ENCODE peak calls at places on chromosomes 7 and 10, in nine cellular contexts. N is HepG2, C is IMR-90, P is left ventricle myocardium inferior, E is right cardiac atrium, K is sigmoid colon, H is kidney, J is adrenal gland, V is pancreas. D is an unnamed sample. For H3K4me1, the result is how much of the 10 kb centered on the place peaks cover.

GRCh38 chr7:128427289-128427891 is 17.6 kb upstream of the IMPDH1 start:
- DNase-seq in N (peak), C (peak), P (no peak), E (no peak), K (no peak), H (no peak), J (peak), V (no peak), D (no peak)

GRCh38 chr7:94031865-94032264 is 27.7 kb upstream of the BET1 start:
- DNase-seq in N (no peak), C (no peak), P (no peak), E (no peak), K (no peak), H (no peak), J (no peak), V (no peak), D (no peak)

GRCh38 chr10:9305018-9305655 is 1250.6 kb downstream of the GATA3 start:
- DNase-seq in N (peak), C (peak), P (no peak), E (no peak), K (no peak), H (no peak), J (no peak), V (no peak), D (no peak)

GRCh38 chr10:91605968-91606367 is 26.9 kb downstream of the PPP1R3C start:
- DNase-seq in N (no peak), C (no peak), P (no peak), E (no peak), K (no peak), H (no peak), J (no peak), V (no peak), D (no peak)

GRCh38 chr10:97949462-97949861 is 81.0 kb downstream of the CRTAC1 start:
- DNase-seq in N (no peak), C (no peak), P (no peak), E (no peak), K (no peak), H (no peak), J (no peak), V (no peak), D (no peak)

GRCh38 chr10:121804460-121804859 is 123.4 kb downstream of the ATE1 start:
- DNase-seq in N (no peak), C (peak), P (no peak), E (no peak), K (no peak), H (no peak), J (no peak), V (no peak), D (no peak)

GRCh38 chr7:36285276-36285675 is 104.4 kb upstream of the ANLN start:
- DNase-seq in N (no peak), C (no peak), P (no peak), E (no peak), K (peak), H (no peak), J (no peak), V (no peak), D (no peak)

GRCh38 chr10:49037187-49037586 is 78.1 kb downstream of the VSTM4 start:
- DNase-seq in N (no peak), C (peak), P (no peak), E (no peak), K (no peak), H (no peak), J (no peak), V (no peak), D (no peak)

GRCh38 chr10:112269266-112269665 is 13.9 kb upstream of the TECTB start:
- DNase-seq in N (no peak), C (peak), P (no peak), E (no peak), K (no peak), H (no peak), J (no peak), V (no peak), D (no peak)

GRCh38 chr7:105849122-105849855 is 27.1 kb downstream of the ATXN7L1 start:
- DNase-seq in N (peak), C (no peak), P (no peak), E (no peak), K (no peak), H (no peak), J (no peak), V (no peak), D (no peak)

GRCh38 chr7:157856873-157857577 is 520.2 kb downstream of the DNAJB6 start:
- DNase-seq in N (no peak), C (no peak), P (peak), E (no peak), K (no peak), H (no peak), J (no peak), V (no peak), D (no peak)

GRCh38 chr7:121431996-121432395 is 35.9 kb upstream of the FAM3C start:
- DNase-seq in N (no peak), C (no peak), P (no peak), E (no peak), K (no peak), H (no peak), J (no peak), V (no peak), D (no peak)

GRCh38 chr10:48302515-48303476 is 3.7 kb upstream of the MAPK8 start:
- DNase-seq in N (no peak), C (no peak), P (no peak), E (no peak), K (no peak), H (no peak), J (no peak), V (no peak), D (no peak)

GRCh38 chr7:79298145-79298760 is 155.2 kb downstream of the MAGI2 start:
- DNase-seq in N (peak), C (peak), P (no peak), E (no peak), K (no peak), H (no peak), J (peak), V (no peak), D (no peak)

GRCh38 chr10:82164333-82164732 is 289.3 kb downstream of the NRG3 start:
- DNase-seq in N (no peak), C (no peak), P (no peak), E (no peak), K (no peak), H (no peak), J (no peak), V (no peak), D (no peak)

GRCh38 chr10:132654708-132655661 is 117.4 kb downstream of the INPP5A start:
- DNase-seq in N (peak), C (peak), P (peak), E (peak), K (no peak), H (peak), J (peak), V (peak), D (peak)

GRCh38 chr7:39333701-39334100 is 232.5 kb upstream of the YAE1 start:
- DNase-seq in N (no peak), C (no peak), P (no peak), E (no peak), K (no peak), H (no peak), J (no peak), V (no peak), D (no peak)

GRCh38 chr7:100546868-100547800 is 8.1 kb downstream of the AGFG2 start:
- DNase-seq in N (no peak), C (no peak), P (no peak), E (no peak), K (no peak), H (no peak), J (no peak), V (no peak), D (no peak)

GRCh38 chr7:157854066-157854891 is 517.5 kb downstream of the DNAJB6 start:
- DNase-seq in N (peak), C (no peak), P (peak), E (peak), K (peak), H (peak), J (peak), V (no peak), D (peak)

GRCh38 chr7:40331915-40332314 is 197.1 kb downstream of the SUGCT start:
- DNase-seq in N (no peak), C (peak), P (no peak), E (no peak), K (no peak), H (no peak), J (no peak), V (no peak), D (no peak)

GRCh38 chr7:23298141-23298851 is 843 bp upstream of the MALSU1 start:
- DNase-seq in N (peak), C (peak), P (no peak), E (no peak), K (no peak), H (no peak), J (no peak), V (no peak), D (no peak)

GRCh38 chr10:23439920-23440875 is 1.3 kb downstream of the OTUD1 start:
- DNase-seq in N (no peak), C (peak), P (peak), E (peak), K (peak), H (peak), J (peak), V (peak), D (peak)

GRCh38 chr10:5632430-5632829 is 34.0 kb downstream of the ASB13 start:
- DNase-seq in N (peak), C (no peak), P (no peak), E (no peak), K (no peak), H (peak), J (peak), V (peak), D (peak)

GRCh38 chr10:55410415-55410885 is 609.4 kb upstream of the PCDH15 start:
- DNase-seq in N (no peak), C (no peak), P (peak), E (peak), K (no peak), H (no peak), J (peak), V (no peak), D (no peak)

GRCh38 chr10:118374404-118374803 is 32.3 kb upstream of the FAM204A start:
- DNase-seq in N (no peak), C (no peak), P (no peak), E (no peak), K (no peak), H (no peak), J (no peak), V (no peak), D (no peak)

GRCh38 chr10:50991496-50992355 is 82.6 kb upstream of the PRKG1 start:
- DNase-seq in N (no peak), C (peak), P (peak), E (peak), K (peak), H (peak), J (peak), V (peak), D (peak)

GRCh38 chr10:77911535-77912123 is 14.9 kb downstream of the DLG5 start:
- DNase-seq in N (peak), C (peak), P (no peak), E (no peak), K (no peak), H (no peak), J (peak), V (no peak), D (no peak)

GRCh38 chr7:22801907-22802306 is 20.7 kb downstream of the TOMM7 start:
- DNase-seq in N (peak), C (no peak), P (no peak), E (no peak), K (no peak), H (no peak), J (no peak), V (no peak), D (no peak)

GRCh38 chr7:6437251-6437650 is 10.5 kb downstream of the DAGLB start:
- DNase-seq in N (peak), C (no peak), P (no peak), E (no peak), K (no peak), H (no peak), J (no peak), V (no peak), D (no peak)

GRCh38 chr7:142010952-142011548 is 15.4 kb downstream of the MGAM start:
- DNase-seq in N (no peak), C (no peak), P (no peak), E (no peak), K (no peak), H (no peak), J (no peak), V (no peak), D (no peak)

GRCh38 chr10:119205926-119206602 is 1.3 kb upstream of the GRK5 start:
- DNase-seq in N (peak), C (no peak), P (peak), E (peak), K (peak), H (peak), J (peak), V (peak), D (peak)

GRCh38 chr10:61778137-61778536 is 115.4 kb downstream of the CABCOCO1 start:
- DNase-seq in N (no peak), C (no peak), P (no peak), E (no peak), K (no peak), H (no peak), J (no peak), V (no peak), D (no peak)

GRCh38 chr10:79322616-79323566 is 24.4 kb upstream of the PPIF start:
- DNase-seq in N (no peak), C (peak), P (no peak), E (peak), K (peak), H (peak), J (peak), V (peak), D (peak)

GRCh38 chr10:48400129-48400849 is 93.8 kb downstream of the MAPK8 start:
- DNase-seq in N (no peak), C (peak), P (no peak), E (no peak), K (no peak), H (no peak), J (no peak), V (no peak), D (no peak)

GRCh38 chr10:33661580-33662269 is 327.3 kb upstream of the NRP1 start:
- DNase-seq in N (peak), C (no peak), P (peak), E (peak), K (peak), H (peak), J (peak), V (peak), D (peak)

GRCh38 chr7:23356726-23357125 is 57.6 kb downstream of the MALSU1 start:
- DNase-seq in N (no peak), C (no peak), P (no peak), E (no peak), K (no peak), H (no peak), J (no peak), V (no peak), D (no peak)

GRCh38 chr7:91265693-91266066 is 1.4 kb downstream of the FZD1 start:
- DNase-seq in N (no peak), C (no peak), P (no peak), E (peak), K (peak), H (peak), J (peak), V (peak), D (peak)

GRCh38 chr7:24587853-24588252 is 14.6 kb downstream of the PALS2 start:
- DNase-seq in N (peak), C (no peak), P (no peak), E (no peak), K (no peak), H (no peak), J (no peak), V (no peak), D (no peak)
- H3K4me1 ChIP-seq in N (under half), C (under half), P (under half), E (under half), K (under half), H (under half), J (under half), V (under half), D (under half)

DNA sequence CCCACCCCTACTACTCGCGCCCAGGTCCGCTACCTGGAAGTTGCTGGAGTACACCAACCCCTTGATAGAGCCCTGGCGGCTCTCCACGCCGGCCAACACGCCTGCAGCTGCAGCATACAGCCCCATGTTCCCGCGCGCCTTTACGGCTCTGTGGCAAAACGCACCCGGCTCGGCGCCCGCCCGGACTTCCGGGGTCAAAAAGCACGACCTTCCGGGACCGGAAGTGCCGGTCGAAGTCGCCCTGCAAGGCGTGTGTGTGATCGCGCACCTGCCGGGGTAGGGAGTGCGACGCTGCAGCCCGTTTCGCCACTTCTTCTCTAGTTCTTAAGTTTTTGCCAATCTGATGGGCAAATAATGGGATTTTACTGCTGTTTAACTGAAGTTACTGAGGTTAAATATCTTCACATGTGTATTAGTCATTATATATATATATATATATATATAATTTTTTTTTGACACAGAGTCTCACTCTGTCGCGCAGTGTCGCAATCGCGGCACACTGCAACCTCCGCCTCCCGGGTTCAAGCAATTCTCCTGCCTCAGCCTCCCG is at the start of gene NSUN5:
- DNase-seq in N (peak), C (peak), P (peak), E (peak), K (peak), H (peak), J (peak), V (peak), D (peak)
- H3K4me3 ChIP-seq in N (peak), C (peak), P (peak), E (peak), K (peak), H (peak), J (peak), V (peak), D (peak)

GRCh38 chr10:95836610-95837367 is 71.0 kb upstream of the CC2D2B start:
- DNase-seq in N (peak), C (no peak), P (no peak), E (no peak), K (no peak), H (no peak), J (no peak), V (no peak), D (no peak)

GRCh38 chr10:95835911-95836310 is 71.9 kb upstream of the CC2D2B start:
- DNase-seq in N (no peak), C (no peak), P (no peak), E (no peak), K (no peak), H (no peak), J (no peak), V (no peak), D (no peak)

GRCh38 chr10:95837368-95837776 is 70.4 kb upstream of the CC2D2B start:
- DNase-seq in N (no peak), C (no peak), P (no peak), E (no peak), K (no peak), H (no peak), J (no peak), V (no peak), D (no peak)

GRCh38 chr10:95834375-95834774 is 73.4 kb upstream of the CC2D2B start:
- DNase-seq in N (no peak), C (no peak), P (no peak), E (no peak), K (no peak), H (no peak), J (no peak), V (no peak), D (no peak)

DNA sequence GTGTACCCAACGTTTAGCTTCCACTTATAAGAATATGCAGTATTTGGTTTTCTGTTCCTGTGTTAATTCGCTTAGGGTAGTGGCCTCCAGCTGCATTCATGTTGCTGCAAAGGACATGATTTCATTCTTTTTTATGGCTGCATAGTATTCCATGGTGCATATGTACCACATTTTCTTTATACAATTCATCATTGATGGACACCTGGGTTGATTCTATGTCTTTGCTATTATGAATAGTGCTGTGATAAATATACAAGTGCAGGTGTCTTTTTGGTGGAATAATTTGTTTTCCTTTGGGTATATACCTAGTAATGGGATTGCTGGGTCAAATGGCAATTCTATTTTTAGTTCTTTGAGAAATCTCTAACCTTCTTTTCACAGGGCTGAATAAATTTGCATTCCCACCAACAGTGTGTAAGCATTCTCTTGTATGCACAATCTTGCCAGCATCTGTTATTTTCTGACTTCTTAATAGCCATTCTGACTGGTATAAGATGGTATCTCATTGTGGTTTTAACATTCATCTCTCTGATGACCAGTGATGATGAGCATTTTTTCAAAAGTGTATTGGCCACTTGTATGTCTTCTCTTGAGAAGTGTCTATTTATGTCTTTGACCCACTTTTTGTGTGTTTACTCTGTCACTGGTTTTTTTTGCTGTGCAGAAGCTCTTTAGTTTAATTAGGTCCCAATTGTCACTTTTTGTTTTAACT is 72.5 kb upstream of the CC2D2B start:
- DNase-seq in N (no peak), C (peak), P (no peak), E (no peak), K (no peak), H (no peak), J (no peak), V (no peak), D (no peak)
- H3K4me1 ChIP-seq in N (under half), C (under half), P (under half), E (under half), K (under half), H (under half), J (under half), V (under half), D (under half)

GRCh38 chr10:7184660-7185366 is 226.0 kb downstream of the SFMBT2 start:
- DNase-seq in N (no peak), C (no peak), P (no peak), E (no peak), K (no peak), H (no peak), J (peak), V (no peak), D (no peak)
- H3K4me3 ChIP-seq in N (no peak), C (no peak), P (no peak), E (no peak), K (no peak), H (no peak), J (no peak), V (no peak), D (no peak)

GRCh38 chr10:72255977-72256729 is 17.6 kb upstream of the DDIT4 start:
- DNase-seq in N (no peak), C (no peak), P (no peak), E (no peak), K (no peak), H (no peak), J (no peak), V (no peak), D (no peak)
- H3K4me1 ChIP-seq in N (half or more), C (under half), P (half or more), E (under half), K (half or more), H (under half), J (half or more), V (under half), D (half or more)

DNA sequence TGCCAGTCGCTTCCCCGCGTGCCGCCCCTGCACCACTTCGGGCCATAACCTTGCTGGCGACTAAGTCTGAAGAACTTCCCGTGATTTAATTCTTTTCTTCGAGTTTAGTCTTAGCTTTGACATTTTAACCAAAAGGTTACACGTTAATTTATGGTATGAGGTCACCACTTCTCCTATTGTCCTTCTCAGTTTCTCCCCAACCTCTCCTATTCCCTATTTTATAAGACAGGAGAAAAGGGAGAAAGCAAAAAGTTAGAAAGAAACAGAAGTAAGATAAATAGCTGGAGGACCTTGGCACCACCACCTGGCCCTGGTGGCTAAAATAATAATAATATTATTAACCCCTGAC is 129.3 kb downstream of the KBTBD2 start:
- DNase-seq in N (no peak), C (no peak), P (no peak), E (no peak), K (no peak), H (no peak), J (no peak), V (no peak), D (no peak)
- H3K4me3 ChIP-seq in N (no peak), C (no peak), P (no peak), E (no peak), K (no peak), H (no peak), J (no peak), V (no peak), D (no peak)

D was measured in left lung.